ENCODE peak calls at places on chromosomes 5 and 9, in seven cellular contexts. R, C, I, W, B, F and S are unnamed samples.

GRCh38 chr9:91211919-91212318 is 149.8 kb downstream of the AUH start:
- DNase-seq in C (no peak), I (no peak), W (peak), R (no peak), B (no peak), F (no peak), S (no peak)

GRCh38 chr5:172503925-172504730 is 49.8 kb upstream of the SH3PXD2B start:
- DNase-seq in W (no peak), C (no peak), B (no peak), F (no peak), R (no peak), I (no peak), S (no peak)

GRCh38 chr5:41161271-41161670 is 52.1 kb downstream of the C6 start:
- DNase-seq in C (no peak), F (no peak), B (no peak), W (peak), I (no peak), R (peak), S (no peak)

GRCh38 chr5:5767286-5767928 is 344.9 kb downstream of the ICE1 start:
- DNase-seq in B (no peak), F (no peak), R (no peak), W (no peak), I (no peak), C (no peak), S (no peak)

GRCh38 chr9:109251080-109251775 is 69.6 kb downstream of the EPB41L4B start:
- DNase-seq in R (peak), I (no peak), W (peak), B (no peak), F (no peak), C (peak), S (peak)

GRCh38 chr5:93674138-93674537 is 67.3 kb downstream of the POU5F2 start:
- DNase-seq in F (no peak), W (no peak), B (no peak), C (no peak), R (peak), I (no peak), S (peak)

GRCh38 chr9:91589101-91589553 is 165.5 kb upstream of the NFIL3 start:
- DNase-seq in I (no peak), W (peak), F (no peak), R (peak), B (no peak), C (no peak), S (no peak)

GRCh38 chr5:86979801-86980510 is 287.7 kb upstream of the RASA1 start:
- DNase-seq in R (peak), B (peak), I (no peak), F (no peak), C (no peak), W (peak), S (peak)

GRCh38 chr9:14560194-14560593 is 133.0 kb downstream of the ZDHHC21 start:
- DNase-seq in C (no peak), F (no peak), W (no peak), B (no peak), I (no peak), R (no peak), S (no peak)

GRCh38 chr5:109645591-109646236 is 44.0 kb upstream of the MAN2A1 start:
- DNase-seq in I (no peak), B (peak), W (no peak), F (peak), C (no peak), R (no peak), S (no peak)

GRCh38 chr5:109650451-109650850 is 39.3 kb upstream of the MAN2A1 start:
- DNase-seq in W (no peak), F (no peak), B (no peak), R (no peak), C (no peak), I (no peak), S (no peak)

GRCh38 chr5:109643951-109644350 is 45.8 kb upstream of the MAN2A1 start:
- DNase-seq in I (no peak), R (no peak), C (no peak), B (no peak), F (no peak), W (no peak), S (no peak)

GRCh38 chr5:109649371-109649770 is 40.4 kb upstream of the MAN2A1 start:
- DNase-seq in F (peak), B (no peak), R (no peak), I (no peak), C (no peak), W (no peak), S (no peak)

GRCh38 chr5:109644829-109645228 is 44.9 kb upstream of the MAN2A1 start:
- DNase-seq in I (no peak), C (no peak), W (no peak), F (no peak), B (peak), R (no peak), S (no peak)
- H3K4me2 ChIP-seq in I (no peak), C (no peak), W (no peak), F (no peak), B (peak), R (no peak), S (no peak)

GRCh38 chr9:122498883-122499288 is 11.7 kb upstream of the OR1J2 start:
- DNase-seq in C (peak), R (peak), W (peak), F (peak), I (peak), B (peak), S (peak)
- H3K4me2 ChIP-seq in C (no peak), R (no peak), W (no peak), F (no peak), I (no peak), B (no peak), S (no peak)

GRCh38 chr9:126628146-126628545 is 14.4 kb downstream of the LMX1B start:
- DNase-seq in W (no peak), B (no peak), F (no peak), I (no peak), R (no peak), C (no peak), S (no peak)

GRCh38 chr9:126633881-126634558 is 20.3 kb downstream of the LMX1B start:
- DNase-seq in R (no peak), B (no peak), W (no peak), C (no peak), F (no peak), I (no peak), S (no peak)

GRCh38 chr9:126631254-126631653 is 17.5 kb downstream of the LMX1B start:
- DNase-seq in R (no peak), F (peak), C (no peak), W (peak), I (no peak), B (peak), S (no peak)

GRCh38 chr9:126629007-126629674 is 15.4 kb downstream of the LMX1B start:
- DNase-seq in C (no peak), F (no peak), B (no peak), W (no peak), I (no peak), R (no peak), S (no peak)

GRCh38 chr9:126630458-126631237 is 16.9 kb downstream of the LMX1B start:
- DNase-seq in F (no peak), B (no peak), I (peak), W (no peak), C (no peak), R (no peak), S (no peak)
- H3K4me2 ChIP-seq in F (peak), B (no peak), I (no peak), W (no peak), C (no peak), R (no peak), S (no peak)

GRCh38 chr5:174806729-174807128 is 82.3 kb downstream of the MSX2 start:
- DNase-seq in F (no peak), W (no peak), B (no peak), R (no peak), C (no peak), I (no peak), S (no peak)
- H3K4me2 ChIP-seq in F (no peak), W (no peak), B (no peak), R (no peak), C (no peak), I (no peak), S (no peak)